ENCODE peak calls at places on chromosomes 11 and 22, in ten cellular contexts. J is Peyer's patch, N is body of pancreas, S is A549, Y is IMR-90, Q is H54, H is testis, R is uterus, V is H1, I is GM12891. X is an unnamed sample.

GRCh38 chr11:108732395-108732794 is 67.5 kb downstream of the DDX10 start:
- DNase-seq in Y (no peak), V (no peak), N (peak), R (no peak), H (no peak), J (no peak), S (no peak), I (no peak), Q (no peak), X (no peak)

GRCh38 chr22:37608477-37609239 is at the start of gene GGA1:
- DNase-seq in H (peak), Q (peak), V (peak), J (peak), I (peak), R (peak), Y (peak), N (peak), S (peak), X (peak)

GRCh38 chr11:134640971-134641968 is 229.2 kb upstream of the B3GAT1 start:
- DNase-seq in Q (no peak), J (no peak), Y (no peak), R (no peak), S (no peak), V (no peak), N (no peak), I (no peak), H (no peak), X (no peak)

GRCh38 chr11:73308963-73309960 is 1.2 kb downstream of the ARHGEF17 start:
- DNase-seq in V (no peak), J (no peak), S (peak), N (peak), Q (peak), I (no peak), Y (peak), H (peak), R (peak), X (no peak)

GRCh38 chr22:37824674-37825641 is 1.8 kb downstream of the GALR3 start:
- DNase-seq in J (no peak), H (peak), S (no peak), N (no peak), R (no peak), I (peak), Y (no peak), Q (no peak), V (no peak), X (peak)

GRCh38 chr22:17774206-17774927 is at the start of gene BID:
- DNase-seq in N (peak), S (no peak), H (no peak), V (no peak), Y (peak), I (peak), J (peak), R (peak), Q (peak), X (peak)

GRCh38 chr22:37599161-37599560 is 9.5 kb upstream of the GGA1 start:
- DNase-seq in H (peak), I (no peak), V (no peak), R (no peak), Y (no peak), S (no peak), J (no peak), N (peak), Q (no peak), X (no peak)

GRCh38 chr11:14242198-14242597 is 116.8 kb downstream of the RRAS2 start:
- DNase-seq in R (no peak), I (no peak), H (peak), V (no peak), S (no peak), Y (no peak), Q (no peak), N (peak), J (no peak), X (no peak)

GRCh38 chr11:72696866-72697428 is 22.7 kb upstream of the PDE2A start:
- DNase-seq in J (no peak), Y (no peak), Q (no peak), V (no peak), H (peak), N (no peak), S (no peak), I (no peak), R (peak), X (peak)

GRCh38 chr11:64372802-64373597 is 14.0 kb downstream of the RPS6KA4 start:
- DNase-seq in S (peak), J (no peak), Q (peak), Y (no peak), N (peak), H (peak), R (no peak), V (no peak), I (no peak), X (no peak)

GRCh38 chr11:15113381-15113780 is 1.3 kb upstream of the INSC start:
- DNase-seq in S (no peak), N (no peak), J (peak), Q (no peak), Y (no peak), I (peak), H (no peak), R (no peak), V (no peak), X (no peak)

GRCh38 chr11:1153951-1154487 is 3.7 kb upstream of the MUC5AC start:
- DNase-seq in Y (peak), I (no peak), N (peak), Q (peak), R (no peak), V (no peak), H (peak), J (peak), S (peak), X (peak)

GRCh38 chr11:120212259-120212888 is 1.5 kb downstream of the OAF start:
- DNase-seq in J (no peak), R (no peak), Y (peak), Q (no peak), N (no peak), V (no peak), S (no peak), I (no peak), H (no peak), X (no peak)

GRCh38 chr11:70251583-70252285 is 18.8 kb upstream of the PPFIA1 start:
- DNase-seq in R (no peak), Y (no peak), H (no peak), V (no peak), I (no peak), J (no peak), Q (no peak), S (no peak), N (no peak), X (no peak)

GRCh38 chr11:20518323-20518834 is 81.0 kb upstream of the SLC6A5 start:
- DNase-seq in Q (no peak), V (no peak), J (no peak), N (peak), Y (no peak), R (no peak), H (no peak), I (no peak), S (no peak), X (no peak)

GRCh38 chr11:115848080-115848479 is 343.9 kb upstream of the CADM1 start:
- DNase-seq in V (no peak), I (no peak), Q (no peak), J (no peak), N (no peak), R (no peak), H (no peak), S (no peak), Y (no peak), X (no peak)

GRCh38 chr11:132876301-132877071 is 655.8 kb downstream of the OPCML start:
- DNase-seq in H (no peak), Q (no peak), R (no peak), J (no peak), S (no peak), I (no peak), Y (no peak), N (no peak), V (no peak), X (no peak)

GRCh38 chr11:114060402-114061052 is 1.0 kb downstream of the ZBTB16 start:
- DNase-seq in R (no peak), H (no peak), V (no peak), Y (no peak), N (no peak), Q (no peak), S (no peak), J (no peak), I (no peak), X (peak)

GRCh38 chr11:32840587-32840986 is 10.9 kb downstream of the PRRG4 start:
- DNase-seq in N (no peak), I (no peak), V (no peak), S (no peak), H (no peak), Q (no peak), J (no peak), R (no peak), Y (no peak), X (no peak)

GRCh38 chr11:85042368-85042767 is 584.8 kb downstream of the DLG2 start:
- DNase-seq in S (no peak), H (no peak), N (no peak), J (no peak), Y (no peak), R (no peak), V (no peak), Q (no peak), I (no peak), X (no peak)

GRCh38 chr11:827861-828167 is at the start of gene CRACR2B:
- DNase-seq in Y (no peak), J (peak), H (no peak), Q (no peak), S (no peak), I (no peak), V (no peak), R (no peak), N (no peak), X (no peak)

GRCh38 chr11:73241300-73241699 is 23.2 kb downstream of the P2RY2 start:
- DNase-seq in I (no peak), R (no peak), V (no peak), N (no peak), Y (no peak), H (no peak), S (no peak), J (no peak), Q (no peak), X (no peak)

GRCh38 chr22:49913026-49913425 is 5.2 kb downstream of the ALG12 start:
- DNase-seq in S (no peak), H (no peak), J (no peak), N (no peak), I (no peak), Q (no peak), R (no peak), V (no peak), Y (no peak), X (no peak)

GRCh38 chr22:42910221-42910942 is 53.3 kb upstream of the ARFGAP3 start:
- DNase-seq in Y (no peak), I (no peak), N (no peak), Q (no peak), R (no peak), S (no peak), V (no peak), J (no peak), H (no peak), X (no peak)

GRCh38 chr11:121406291-121406690 is 45.8 kb upstream of the SORL1 start:
- DNase-seq in H (no peak), Y (no peak), S (no peak), Q (no peak), J (no peak), I (no peak), N (no peak), R (no peak), V (peak), X (no peak)
- TF ChIP-seq POLR2A in H (no peak), Y (no peak), S (no peak), Q (no peak), J (no peak), I (no peak), N (no peak), R (no peak), V (no peak), X (no peak)

GRCh38 chr22:20111689-20112622 is 3.9 kb upstream of the RANBP1 start:
- DNase-seq in N (peak), Q (no peak), H (no peak), J (no peak), Y (no peak), S (no peak), R (no peak), I (no peak), V (no peak), X (no peak)
- TF ChIP-seq POLR2A in N (no peak), Q (no peak), H (no peak), J (no peak), Y (no peak), S (no peak), R (no peak), I (peak), V (peak), X (no peak)

DNA sequence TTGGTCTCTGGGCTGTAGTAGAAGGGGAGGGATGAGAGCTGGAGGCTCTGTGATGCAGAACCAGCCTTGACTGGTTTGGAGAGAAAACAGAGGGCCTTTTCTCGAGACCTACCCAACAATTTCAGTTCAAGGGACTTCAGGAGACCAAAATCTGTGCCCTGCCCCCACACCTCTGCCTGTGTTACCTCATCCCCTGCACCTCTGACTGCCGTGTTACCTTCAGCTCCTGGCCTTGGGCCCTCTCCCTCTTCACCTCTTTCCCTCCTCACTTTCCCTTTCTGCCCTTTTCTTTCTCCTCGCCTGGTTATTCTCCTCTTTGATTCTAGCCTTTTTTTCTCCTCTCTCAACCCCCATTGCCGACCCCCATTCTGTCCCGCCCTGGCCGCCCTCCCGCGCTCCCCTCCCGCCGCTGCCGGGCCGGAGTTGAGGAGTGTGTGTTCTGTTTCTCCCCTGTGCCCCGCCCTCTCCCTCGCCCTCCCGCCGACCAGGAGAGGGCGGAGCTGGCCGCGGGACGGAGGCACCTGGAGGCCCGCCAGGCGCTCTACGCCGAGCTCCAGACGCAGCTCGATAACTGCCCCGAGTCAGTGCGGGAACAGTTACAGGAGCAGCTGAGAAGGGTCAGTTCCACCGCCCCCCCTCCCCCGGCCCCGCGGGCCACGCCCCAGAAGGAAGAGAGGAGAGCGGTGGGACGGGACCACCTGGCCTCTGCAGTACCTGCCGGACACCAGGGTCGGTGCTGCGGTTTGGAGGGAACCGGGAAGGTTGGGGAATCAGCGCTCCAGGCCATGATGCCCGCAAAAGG is 27.2 kb downstream of the PHLDB1 start:
- DNase-seq in V (peak), I (no peak), R (peak), Q (no peak), J (peak), H (peak), N (peak), Y (peak), S (no peak), X (peak)
- TF ChIP-seq POLR2A in V (peak), I (no peak), R (no peak), Q (no peak), J (no peak), H (no peak), N (peak), Y (no peak), S (no peak), X (no peak)

GRCh38 chr11:65432686-65433582 is 10.3 kb downstream of the NEAT1 start:
- DNase-seq in Q (no peak), I (no peak), V (no peak), Y (peak), S (no peak), J (no peak), R (no peak), H (no peak), N (no peak), X (peak)
- TF ChIP-seq POLR2A in Q (no peak), I (no peak), V (no peak), Y (peak), S (no peak), J (peak), R (no peak), H (no peak), N (peak), X (no peak)

X was measured in erythroblast.